ENCODE peak calls at places on chromosomes 3 and 15, in eight cellular contexts. B, L, M, N, C, D, G and E are unnamed samples.

GRCh38 chr3:11212784-11213183 is 58.5 kb downstream of the HRH1 start:
- DNase-seq in N (no peak), G (no peak), C (peak; percentile 18), B (no peak), M (no peak), D (no peak), L (no peak), E (no peak)

GRCh38 chr15:71153823-71154524 is 38.7 kb downstream of the THSD4 start:
- DNase-seq in N (no peak), D (no peak), B (no peak), M (no peak), G (no peak), C (no peak), L (no peak), E (no peak)

GRCh38 chr3:60932669-60933068 is 318.6 kb downstream of the FHIT start:
- DNase-seq in N (no peak), G (no peak), C (no peak), M (no peak), D (no peak), L (no peak), B (no peak), E (no peak)

GRCh38 chr3:31980530-31981205 is 394 bp downstream of the OSBPL10 start:
- DNase-seq in L (peak; percentile 62), M (peak; percentile 44), C (peak; percentile 52), N (no peak), G (peak; percentile 51), D (no peak), B (no peak), E (no peak)

GRCh38 chr15:50624616-50625168 is 61.9 kb downstream of the TRPM7 start:
- DNase-seq in M (no peak), B (no peak), G (no peak), C (no peak), L (no peak), N (peak; percentile 7), D (no peak), E (no peak)

GRCh38 chr15:68930268-68931022 is at the start of gene SPESP1:
- DNase-seq in N (peak; percentile 78), G (peak; percentile 52), B (peak; percentile 20), M (peak; percentile 59), L (no peak), C (peak; percentile 86), D (no peak), E (no peak)

GRCh38 chr3:32903953-32904352 is 47.5 kb upstream of the CCR4 start:
- DNase-seq in C (no peak), M (no peak), G (no peak), D (no peak), N (no peak), B (no peak), L (no peak), E (no peak)

GRCh38 chr3:12054245-12054644 is 50.1 kb downstream of the SYN2 start:
- DNase-seq in G (no peak), L (no peak), D (no peak), C (no peak), B (no peak), M (no peak), N (no peak), E (no peak)

GRCh38 chr15:64731012-64731806 is 44.2 kb downstream of the RBPMS2 start:
- DNase-seq in C (peak; percentile 71), N (peak; percentile 32), D (peak; percentile 71), M (peak; percentile 88), L (peak; percentile 39), B (peak; percentile 79), G (peak; percentile 87), E (peak; percentile 71)

GRCh38 chr3:64358853-64359252 is 133.6 kb upstream of the PRICKLE2 start:
- DNase-seq in B (no peak), G (no peak), M (no peak), C (no peak), D (no peak), L (no peak), N (no peak), E (no peak)

GRCh38 chr3:51191768-51192167 is 193.3 kb upstream of the MANF start:
- DNase-seq in B (no peak), M (no peak), G (no peak), L (no peak), C (no peak), N (no peak), D (no peak), E (no peak)

GRCh38 chr3:160676547-160677303 is at the start of gene ARL14:
- DNase-seq in N (no peak), L (no peak), G (no peak), D (no peak), B (no peak), C (peak; percentile 71), M (no peak), E (no peak)

GRCh38 chr3:126530171-126531050 is 6.5 kb downstream of the CHST13 start:
- DNase-seq in N (no peak), M (no peak), D (no peak), B (no peak), G (no peak), C (no peak), L (no peak), E (no peak)

GRCh38 chr15:77915261-77915960 is 162.1 kb downstream of the TBC1D2B start:
- DNase-seq in D (no peak), G (no peak), N (no peak), B (no peak), C (no peak), L (no peak), M (peak; percentile 16), E (no peak)

GRCh38 chr15:34582461-34583357 is 742 bp downstream of the GOLGA8B start:
- DNase-seq in M (peak; percentile 64), G (peak; percentile 22), C (peak; percentile 45), N (no peak), B (no peak), L (no peak), D (no peak), E (no peak)

GRCh38 chr3:16513141-16514020 is at the start of gene RFTN1:
- DNase-seq in G (peak; percentile 65), N (no peak), M (peak; percentile 72), L (no peak), C (peak; percentile 80), B (no peak), D (no peak), E (no peak)

GRCh38 chr3:117526485-117527079 is 817.0 kb downstream of the TUSC7 start:
- DNase-seq in B (no peak), C (peak; percentile 39), L (peak; percentile 1), N (no peak), D (no peak), M (no peak), G (no peak), E (peak; percentile 1)

GRCh38 chr15:89038146-89038545 is 50.1 kb upstream of the ABHD2 start:
- DNase-seq in D (no peak), G (no peak), N (no peak), M (no peak), B (no peak), L (no peak), C (no peak), E (no peak)

GRCh38 chr3:188274249-188274915 is 120.4 kb downstream of the LPP start:
- DNase-seq in M (no peak), C (peak; percentile 49), L (no peak), G (no peak), D (no peak), B (no peak), N (no peak), E (no peak)